ENCODE peak calls at places on chromosomes 4 and X, in four cellular contexts. Z is astrocyte of the spinal cord, D is activated gamma-delta T cell treated with Interleukin-2 at 50 U/mL for 16 hours, S is OCI-M1. T is an unnamed sample.

GRCh38 chrX:33970028-33970932 is 161.8 kb downstream of the FAM47A start:
- DNase-seq in Z (no peak), S (no peak), D (no peak), T (no peak)

GRCh38 chrX:48835524-48836329 is at the start of gene PCSK1N:
- DNase-seq in Z (no peak), S (no peak), D (peak; percentile 24), T (no peak)

GRCh38 chrX:153924149-153924861 is 1.8 kb downstream of the ARHGAP4 start:
- DNase-seq in Z (peak; percentile 23), D (no peak), S (peak; percentile 72), T (peak; percentile 78)

GRCh38 chr4:99856166-99856565 is 38.1 kb downstream of the LAMTOR3 start:
- DNase-seq in D (no peak), Z (no peak), S (peak; percentile 70), T (peak; percentile 53)

GRCh38 chrX:95884196-95884595 is 800.4 kb upstream of the DIAPH2 start:
- DNase-seq in S (no peak), Z (no peak), D (no peak), T (no peak)

GRCh38 chr4:73690051-73690744 is 50.2 kb upstream of the CXCL8 start:
- DNase-seq in Z (no peak), S (no peak), D (no peak), T (no peak)

GRCh38 chr4:111678466-111678865 is 466.8 kb upstream of the FAM241A start:
- DNase-seq in D (no peak), S (no peak), Z (peak; percentile 53), T (no peak)

GRCh38 chr4:69092190-69092589 is 4.1 kb upstream of the UGT2B7 start:
- DNase-seq in D (no peak), S (no peak), Z (peak; percentile 77), T (no peak)

GRCh38 chr4:90857081-90857820 is 730.1 kb downstream of the CCSER1 start:
- DNase-seq in Z (no peak), S (no peak), D (no peak), T (no peak)

GRCh38 chr4:5082381-5082780 is 31.1 kb downstream of the STK32B start:
- DNase-seq in S (no peak), D (no peak), Z (peak; percentile 12), T (no peak)

GRCh38 chr4:135098061-135098460 is 896.5 kb upstream of the PABPC4L start:
- DNase-seq in D (no peak), S (no peak), Z (no peak), T (no peak)

GRCh38 chr4:11471613-11472012 is 42.9 kb upstream of the HS3ST1 start:
- DNase-seq in S (peak; percentile 26), D (peak; percentile 35), Z (no peak), T (peak; percentile 10)

GRCh38 chr4:2837110-2837903 is 6.3 kb upstream of the ADD1 start:
- DNase-seq in S (no peak), D (no peak), Z (no peak), T (no peak)

GRCh38 chr4:174521800-174522182 is 497 bp downstream of the HPGD start:
- DNase-seq in D (peak; percentile 9), Z (no peak), S (peak; percentile 77), T (peak; percentile 12)

GRCh38 chr4:108683479-108683878 is 33.1 kb downstream of the OSTC start:
- DNase-seq in D (no peak), S (peak; percentile 53), Z (peak; percentile 52), T (peak; percentile 23)

GRCh38 chr4:2507855-2508254 is 28.6 kb upstream of the FAM193A start:
- DNase-seq in Z (no peak), D (no peak), S (no peak), T (no peak)

GRCh38 chr4:96004341-96004740 is 164.4 kb downstream of the PDHA2 start:
- DNase-seq in D (no peak), S (no peak), Z (no peak), T (no peak)

GRCh38 chrX:143094501-143095110 is 68.9 kb downstream of the SPANXN4 start:
- DNase-seq in S (no peak), Z (no peak), D (no peak), T (no peak)

GRCh38 chrX:2492536-2493218 is 8.1 kb downstream of the DHRSX start:
- DNase-seq in S (no peak), D (no peak), Z (no peak), T (no peak)

GRCh38 chrX:130094712-130095111 is 15.6 kb downstream of the ELF4 start:
- DNase-seq in Z (no peak), D (peak; percentile 19), S (no peak), T (no peak)

GRCh38 chrX:41666251-41666650 is 22.5 kb upstream of the GPR34 start:
- DNase-seq in D (no peak), S (peak; percentile 91), Z (peak; percentile 28), T (peak; percentile 63)

GRCh38 chr4:26893491-26893890 is 32.9 kb downstream of the STIM2 start:
- DNase-seq in S (no peak), D (no peak), Z (no peak), T (no peak)

GRCh38 chr4:99529218-99529617 is 18.4 kb downstream of the C4orf17 start:
- DNase-seq in D (no peak), S (peak; percentile 60), Z (no peak), T (no peak)

GRCh38 chrX:13250831-13251612 is 68.8 kb downstream of the ATXN3L start:
- DNase-seq in Z (peak; percentile 85), S (peak; percentile 9), D (no peak), T (peak; percentile 48)

GRCh38 chr4:158170691-158171455 is 2.0 kb downstream of the GASK1B start:
- DNase-seq in D (no peak), Z (no peak), S (no peak), T (no peak)

GRCh38 chr4:89110986-89111832 is at the start of gene TIGD2:
- DNase-seq in Z (peak; percentile 85), S (peak; percentile 92), D (peak; percentile 87), T (peak; percentile 91)

GRCh38 chr4:130071746-130072145 is 975.8 kb downstream of the C4orf33 start:
- DNase-seq in Z (no peak), D (no peak), S (no peak), T (no peak)

GRCh38 chr4:84907145-84907544 is 59.3 kb downstream of the WDFY3 start:
- DNase-seq in Z (no peak), S (no peak), D (no peak), T (peak; percentile 51)

GRCh38 chr4:168593399-168593798 is 96.5 kb downstream of the PALLD start:
- DNase-seq in S (no peak), Z (no peak), D (no peak), T (no peak)

GRCh38 chrX:31435592-31435991 is 363.8 kb upstream of the FTHL17 start:
- DNase-seq in Z (peak; percentile 65), S (no peak), D (no peak), T (no peak)

GRCh38 chr4:124753941-124754581 is 41.5 kb upstream of the ANKRD50 start:
- DNase-seq in D (no peak), Z (no peak), S (no peak), T (no peak)

T was measured in KBM-7.